ENCODE peak calls at places on chromosomes 7 and 10, in ten cellular contexts. One of them, this sample, is unnamed.

GRCh38 chr10:27699778-27700177 is 45.8 kb downstream of the MKX start:
- DNase-seq in breast epithelium: no peak
- DNase-seq in NB4: no peak
- DNase-seq in heart left ventricle: no peak
- DNase-seq in body of pancreas: no peak
- DNase-seq in upper lobe of left lung: no peak
- DNase-seq in stomach: no peak
- DNase-seq in GM12891: no peak
- DNase-seq in esophagus squamous epithelium: no peak
- DNase-seq in H54: no peak
- DNase-seq in this sample: no peak

GRCh38 chr10:48548531-48549135 is 56.2 kb downstream of the ARHGAP22 start:
- DNase-seq in breast epithelium: no peak
- DNase-seq in NB4: peak
- DNase-seq in heart left ventricle: no peak
- DNase-seq in body of pancreas: no peak
- DNase-seq in upper lobe of left lung: no peak
- DNase-seq in stomach: no peak
- DNase-seq in GM12891: no peak
- DNase-seq in esophagus squamous epithelium: no peak
- DNase-seq in H54: no peak
- DNase-seq in this sample: no peak

GRCh38 chr10:129411146-129411705 is 55.8 kb upstream of the MGMT start:
- DNase-seq in breast epithelium: no peak
- DNase-seq in NB4: no peak
- DNase-seq in heart left ventricle: no peak
- DNase-seq in body of pancreas: no peak
- DNase-seq in upper lobe of left lung: no peak
- DNase-seq in stomach: no peak
- DNase-seq in GM12891: no peak
- DNase-seq in esophagus squamous epithelium: no peak
- DNase-seq in H54: no peak
- DNase-seq in this sample: no peak

GRCh38 chr10:71081912-71082311 is 130.5 kb upstream of the UNC5B start:
- DNase-seq in breast epithelium: peak
- DNase-seq in NB4: no peak
- DNase-seq in heart left ventricle: no peak
- DNase-seq in body of pancreas: no peak
- DNase-seq in upper lobe of left lung: peak
- DNase-seq in stomach: peak
- DNase-seq in GM12891: no peak
- DNase-seq in esophagus squamous epithelium: no peak
- DNase-seq in H54: no peak
- DNase-seq in this sample: no peak

GRCh38 chr7:16233519-16233918 is 187.8 kb downstream of the CRPPA start:
- DNase-seq in breast epithelium: no peak
- DNase-seq in NB4: no peak
- DNase-seq in heart left ventricle: no peak
- DNase-seq in body of pancreas: no peak
- DNase-seq in upper lobe of left lung: no peak
- DNase-seq in stomach: no peak
- DNase-seq in GM12891: no peak
- DNase-seq in esophagus squamous epithelium: no peak
- DNase-seq in H54: no peak
- DNase-seq in this sample: no peak

GRCh38 chr7:3995187-3995586 is 686.9 kb upstream of the FOXK1 start:
- DNase-seq in breast epithelium: no peak
- DNase-seq in NB4: peak
- DNase-seq in heart left ventricle: no peak
- DNase-seq in body of pancreas: no peak
- DNase-seq in upper lobe of left lung: no peak
- DNase-seq in stomach: no peak
- DNase-seq in GM12891: no peak
- DNase-seq in esophagus squamous epithelium: no peak
- DNase-seq in H54: no peak
- DNase-seq in this sample: peak

GRCh38 chr7:140475747-140476333 is 3.5 kb downstream of the MKRN1 start:
- DNase-seq in breast epithelium: no peak
- DNase-seq in NB4: peak
- DNase-seq in heart left ventricle: no peak
- DNase-seq in body of pancreas: peak
- DNase-seq in upper lobe of left lung: peak
- DNase-seq in stomach: peak
- DNase-seq in GM12891: peak
- DNase-seq in esophagus squamous epithelium: no peak
- DNase-seq in H54: peak
- DNase-seq in this sample: peak

GRCh38 chr10:101467286-101467770 is 113.4 kb downstream of the BTRC start:
- DNase-seq in breast epithelium: peak
- DNase-seq in NB4: peak
- DNase-seq in heart left ventricle: no peak
- DNase-seq in body of pancreas: peak
- DNase-seq in upper lobe of left lung: peak
- DNase-seq in stomach: no peak
- DNase-seq in GM12891: peak
- DNase-seq in esophagus squamous epithelium: no peak
- DNase-seq in H54: peak
- DNase-seq in this sample: peak

GRCh38 chr7:158113321-158114025 is 474.1 kb downstream of the PTPRN2 start:
- DNase-seq in breast epithelium: no peak
- DNase-seq in NB4: no peak
- DNase-seq in heart left ventricle: no peak
- DNase-seq in body of pancreas: no peak
- DNase-seq in upper lobe of left lung: no peak
- DNase-seq in stomach: peak
- DNase-seq in GM12891: no peak
- DNase-seq in esophagus squamous epithelium: no peak
- DNase-seq in H54: no peak
- DNase-seq in this sample: no peak

GRCh38 chr7:132430863-132431822 is 145.1 kb downstream of the PLXNA4 start:
- DNase-seq in breast epithelium: no peak
- DNase-seq in NB4: peak
- DNase-seq in heart left ventricle: no peak
- DNase-seq in body of pancreas: no peak
- DNase-seq in upper lobe of left lung: no peak
- DNase-seq in stomach: no peak
- DNase-seq in GM12891: no peak
- DNase-seq in esophagus squamous epithelium: no peak
- DNase-seq in H54: peak
- DNase-seq in this sample: peak

GRCh38 chr7:11319491-11320274 is 346.0 kb downstream of the PHF14 start:
- DNase-seq in breast epithelium: no peak
- DNase-seq in NB4: peak
- DNase-seq in heart left ventricle: no peak
- DNase-seq in body of pancreas: no peak
- DNase-seq in upper lobe of left lung: no peak
- DNase-seq in stomach: no peak
- DNase-seq in GM12891: no peak
- DNase-seq in esophagus squamous epithelium: no peak
- DNase-seq in H54: peak
- DNase-seq in this sample: no peak

GRCh38 chr10:33155720-33156638 is 178.5 kb downstream of the NRP1 start:
- DNase-seq in breast epithelium: no peak
- DNase-seq in NB4: peak
- DNase-seq in heart left ventricle: no peak
- DNase-seq in body of pancreas: peak
- DNase-seq in upper lobe of left lung: peak
- DNase-seq in stomach: no peak
- DNase-seq in GM12891: peak
- DNase-seq in esophagus squamous epithelium: no peak
- DNase-seq in H54: no peak
- DNase-seq in this sample: peak

GRCh38 chr10:43417950-43418768 is 9.2 kb upstream of the HNRNPF start:
- DNase-seq in breast epithelium: no peak
- DNase-seq in NB4: peak
- DNase-seq in heart left ventricle: no peak
- DNase-seq in body of pancreas: no peak
- DNase-seq in upper lobe of left lung: peak
- DNase-seq in stomach: no peak
- DNase-seq in GM12891: peak
- DNase-seq in esophagus squamous epithelium: no peak
- DNase-seq in H54: no peak
- DNase-seq in this sample: peak

GRCh38 chr10:95295031-95295755 is 4.4 kb upstream of the PDLIM1 start:
- DNase-seq in breast epithelium: peak
- DNase-seq in NB4: peak
- DNase-seq in heart left ventricle: peak
- DNase-seq in body of pancreas: peak
- DNase-seq in upper lobe of left lung: peak
- DNase-seq in stomach: peak
- DNase-seq in GM12891: peak
- DNase-seq in esophagus squamous epithelium: peak
- DNase-seq in H54: no peak
- DNase-seq in this sample: peak
- TF ChIP-seq POLR2A in breast epithelium: no peak
- TF ChIP-seq POLR2A in NB4: no peak
- TF ChIP-seq POLR2A in heart left ventricle: no peak
- TF ChIP-seq POLR2A in body of pancreas: no peak
- TF ChIP-seq POLR2A in upper lobe of left lung: no peak
- TF ChIP-seq POLR2A in stomach: no peak
- TF ChIP-seq POLR2A in GM12891: peak
- TF ChIP-seq POLR2A in esophagus squamous epithelium: peak
- TF ChIP-seq POLR2A in H54: no peak
- TF ChIP-seq POLR2A in this sample: no peak

DNA sequence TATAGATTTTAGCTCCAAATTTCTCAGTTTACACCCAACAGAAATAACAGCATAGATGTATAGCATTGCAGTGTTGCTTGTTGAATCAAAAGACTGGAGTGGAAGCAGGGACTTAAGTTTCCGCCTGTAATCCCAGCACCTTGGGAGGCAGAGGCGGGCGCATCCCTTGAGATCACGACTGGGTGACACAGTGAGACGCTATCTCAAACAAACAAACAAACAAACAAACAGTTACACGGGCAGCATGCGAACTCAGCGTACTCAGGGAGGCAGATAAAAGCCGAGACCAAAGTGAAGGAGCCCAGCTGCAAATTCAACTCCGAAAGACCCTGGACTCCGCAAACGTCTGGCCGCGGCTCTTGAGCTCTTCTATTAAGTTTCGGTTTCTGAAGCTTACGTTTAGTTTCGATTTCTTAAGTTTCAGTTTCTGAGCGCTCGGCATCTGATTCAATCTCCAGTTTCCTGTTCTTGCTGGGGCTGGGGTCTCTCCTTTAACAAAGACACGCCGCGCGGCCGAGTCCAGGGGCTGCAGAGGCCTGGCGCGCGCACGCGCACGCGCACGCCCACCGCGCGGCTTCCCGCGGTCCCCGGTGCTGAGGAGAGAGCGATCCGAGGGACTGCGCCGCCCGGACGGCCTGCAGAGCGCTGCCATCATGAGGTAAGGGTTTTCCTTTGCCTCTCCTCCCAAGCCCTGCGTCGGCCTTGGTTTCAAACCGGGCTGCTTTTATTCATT is at the start of gene IFIT5:
- DNase-seq in breast epithelium: peak
- DNase-seq in NB4: peak
- DNase-seq in heart left ventricle: peak
- DNase-seq in body of pancreas: peak
- DNase-seq in upper lobe of left lung: peak
- DNase-seq in stomach: peak
- DNase-seq in GM12891: peak
- DNase-seq in esophagus squamous epithelium: no peak
- DNase-seq in H54: peak
- DNase-seq in this sample: peak
- TF ChIP-seq POLR2A in breast epithelium: peak
- TF ChIP-seq POLR2A in NB4: no peak
- TF ChIP-seq POLR2A in heart left ventricle: peak
- TF ChIP-seq POLR2A in body of pancreas: peak
- TF ChIP-seq POLR2A in upper lobe of left lung: peak
- TF ChIP-seq POLR2A in stomach: no peak
- TF ChIP-seq POLR2A in GM12891: peak
- TF ChIP-seq POLR2A in esophagus squamous epithelium: peak
- TF ChIP-seq POLR2A in H54: peak
- TF ChIP-seq POLR2A in this sample: peak

DNA sequence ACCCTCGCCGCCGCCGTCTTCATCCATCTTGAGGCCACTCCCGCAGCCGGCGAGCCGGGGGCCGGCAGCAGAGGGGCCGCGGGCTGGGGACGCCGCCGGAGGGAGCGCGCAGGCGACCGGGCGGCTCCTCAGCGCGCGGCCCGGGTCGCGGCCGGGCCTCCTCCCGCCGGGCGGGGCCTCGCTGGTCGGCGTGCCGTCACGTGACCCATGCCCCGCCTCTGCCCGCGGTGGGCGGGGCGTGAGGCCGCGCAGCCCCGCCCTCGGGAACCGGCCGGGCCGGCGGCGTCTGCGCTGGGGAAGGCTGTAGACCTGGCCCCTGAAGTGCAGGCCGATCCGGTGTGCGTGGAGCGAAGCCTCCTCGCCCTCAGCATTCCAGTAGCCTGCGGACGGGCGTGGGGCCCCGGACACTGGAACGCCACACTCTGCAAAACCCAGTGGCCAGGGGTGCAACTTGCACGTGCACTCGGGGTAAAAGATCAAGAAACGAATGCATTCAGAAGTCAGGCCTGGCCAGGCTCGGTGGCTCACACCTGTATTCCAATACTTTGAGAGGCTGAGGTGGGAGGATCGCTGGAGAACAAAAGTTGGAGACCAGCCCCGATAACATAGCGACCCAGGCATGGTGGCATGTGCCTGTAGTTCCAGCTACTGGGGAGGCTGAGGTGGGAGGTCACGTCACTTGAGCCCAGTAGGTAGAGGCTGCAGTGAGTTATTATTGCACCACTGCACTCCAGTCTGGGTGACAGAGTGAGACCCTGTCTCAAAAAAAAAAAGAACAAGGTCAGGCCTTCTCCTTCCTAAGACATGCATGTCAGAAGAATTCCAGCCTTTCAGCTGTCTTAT is at the start of gene CYTH3:
- DNase-seq in breast epithelium: peak
- DNase-seq in NB4: peak
- DNase-seq in heart left ventricle: peak
- DNase-seq in body of pancreas: peak
- DNase-seq in upper lobe of left lung: peak
- DNase-seq in stomach: peak
- DNase-seq in GM12891: peak
- DNase-seq in esophagus squamous epithelium: no peak
- DNase-seq in H54: peak
- DNase-seq in this sample: peak
- TF ChIP-seq POLR2A in breast epithelium: no peak
- TF ChIP-seq POLR2A in NB4: peak
- TF ChIP-seq POLR2A in heart left ventricle: peak
- TF ChIP-seq POLR2A in body of pancreas: no peak
- TF ChIP-seq POLR2A in upper lobe of left lung: peak
- TF ChIP-seq POLR2A in stomach: no peak
- TF ChIP-seq POLR2A in GM12891: no peak
- TF ChIP-seq POLR2A in esophagus squamous epithelium: peak
- TF ChIP-seq POLR2A in H54: peak
- TF ChIP-seq POLR2A in this sample: peak

DNA sequence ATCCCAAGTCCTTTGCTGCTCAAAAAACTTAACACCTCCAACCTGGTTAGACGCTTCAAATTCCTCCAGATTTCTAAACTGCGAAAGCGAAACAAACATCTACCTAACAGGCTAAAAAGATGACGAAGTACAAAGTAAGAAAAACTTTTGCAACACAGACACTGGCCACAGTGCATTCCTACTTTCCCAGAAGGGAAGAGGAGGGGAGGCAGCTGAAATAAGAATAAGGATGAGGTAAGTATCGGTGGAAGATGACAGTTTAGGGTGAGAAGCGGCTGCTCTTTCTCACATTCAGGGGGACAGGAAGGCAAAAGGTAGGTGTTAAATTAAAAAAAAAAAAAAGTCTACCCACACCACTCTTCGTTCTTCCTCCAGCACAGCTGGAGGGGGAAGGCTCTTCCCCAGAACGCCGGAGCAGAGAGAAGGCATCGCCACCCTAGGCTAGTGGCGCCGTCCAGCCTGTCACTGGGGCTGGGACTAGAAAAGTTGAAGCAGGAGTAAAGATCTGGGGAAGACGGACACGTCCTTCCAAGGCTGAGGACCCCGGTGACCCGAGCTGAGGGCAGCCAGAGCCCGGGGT is 909 bp downstream of the DNAJC1 start:
- DNase-seq in breast epithelium: no peak
- DNase-seq in NB4: peak
- DNase-seq in heart left ventricle: no peak
- DNase-seq in body of pancreas: no peak
- DNase-seq in upper lobe of left lung: no peak
- DNase-seq in stomach: no peak
- DNase-seq in GM12891: no peak
- DNase-seq in esophagus squamous epithelium: no peak
- DNase-seq in H54: no peak
- DNase-seq in this sample: peak
- TF ChIP-seq POLR2A in breast epithelium: no peak
- TF ChIP-seq POLR2A in NB4: no peak
- TF ChIP-seq POLR2A in heart left ventricle: no peak
- TF ChIP-seq POLR2A in body of pancreas: no peak
- TF ChIP-seq POLR2A in upper lobe of left lung: no peak
- TF ChIP-seq POLR2A in stomach: no peak
- TF ChIP-seq POLR2A in GM12891: no peak
- TF ChIP-seq POLR2A in esophagus squamous epithelium: no peak
- TF ChIP-seq POLR2A in H54: no peak
- TF ChIP-seq POLR2A in this sample: no peak